ENCODE peak calls at places on chromosomes 12 and 14, in four cellular contexts. P is fibroblast of lung, D is uterus, J is osteocyte. L is an unnamed sample.

GRCh38 chr14:102229739-102230092 is 75.2 kb downstream of the MOK start:
- DNase-seq in P (no peak), D (no peak), J (no peak), L (no peak)

GRCh38 chr14:50347521-50347920 is 35.4 kb downstream of the DMAC2L start:
- DNase-seq in P (peak; percentile 66), D (no peak), J (no peak), L (no peak)

GRCh38 chr12:110079477-110080400 is 31.4 kb upstream of the C12orf76 start:
- DNase-seq in P (no peak), D (no peak), J (no peak), L (no peak)

GRCh38 chr14:54219281-54220121 is 177.3 kb upstream of the CDKN3 start:
- DNase-seq in P (no peak), D (no peak), J (no peak), L (no peak)

GRCh38 chr12:64943686-64944085 is 119.2 kb downstream of the TBC1D30 start:
- DNase-seq in P (peak; percentile 11), D (no peak), J (no peak), L (no peak)

GRCh38 chr12:12007001-12007712 is 63.6 kb upstream of the BCL2L14 start:
- DNase-seq in P (peak; percentile 7), D (no peak), J (no peak), L (no peak)

GRCh38 chr12:95200128-95200973 is 16.9 kb downstream of the FGD6 start:
- DNase-seq in P (no peak), D (no peak), J (no peak), L (no peak)

GRCh38 chr12:67394600-67394999 is 125.4 kb downstream of the CAND1 start:
- DNase-seq in P (peak; percentile 50), D (peak; percentile 32), J (no peak), L (no peak)

GRCh38 chr12:55717397-55718007 is 1.7 kb downstream of the BLOC1S1 start:
- DNase-seq in P (peak; percentile 49), D (no peak), J (no peak), L (no peak)